ENCODE peak calls at places on chromosomes 6 and 20, in four cellular contexts. K, J, G and I are unnamed samples.

GRCh38 chr20:38633577-38634093 is 32.0 kb downstream of the ARHGAP40 start:
- DNase-seq in K (peak), J (no peak), G (peak), I (peak)

GRCh38 chr6:40755046-40755681 is 168.0 kb upstream of the LRFN2 start:
- DNase-seq in K (peak), J (no peak), G (no peak), I (no peak)

GRCh38 chr20:47125553-47126373 is 230.7 kb downstream of the ZMYND8 start:
- DNase-seq in J (no peak), G (no peak), K (no peak), I (no peak)

GRCh38 chr6:36848658-36849441 is 9.6 kb upstream of the CPNE5 start:
- DNase-seq in J (peak), G (peak), K (peak), I (no peak)

GRCh38 chr6:26044140-26045045 is 42.8 kb upstream of the HFE start:
- DNase-seq in G (peak), K (no peak), J (peak), I (no peak)

GRCh38 chr6:22605736-22606135 is 36.4 kb downstream of the HDGFL1 start:
- DNase-seq in J (no peak), K (no peak), G (no peak), I (no peak)

GRCh38 chr6:159941286-159942113 is 27.4 kb upstream of the IGF2R start:
- DNase-seq in G (no peak), J (no peak), K (peak), I (peak)

GRCh38 chr6:13765570-13765969 is 48.8 kb downstream of the MCUR1 start:
- DNase-seq in G (no peak), K (no peak), J (no peak), I (no peak)

GRCh38 chr20:4782373-4782772 is 60.7 kb downstream of the PRND start:
- DNase-seq in G (no peak), J (no peak), K (no peak), I (no peak)

GRCh38 chr6:38876470-38876869 is 161.4 kb downstream of the DNAH8 start:
- DNase-seq in K (no peak), G (peak), J (no peak), I (peak)

GRCh38 chr20:33162313-33162712 is 5.6 kb upstream of the BPIFA2 start:
- DNase-seq in J (no peak), K (no peak), G (no peak), I (no peak)

GRCh38 chr6:130853555-130854183 is 26.5 kb downstream of the SMLR1 start:
- DNase-seq in K (no peak), G (no peak), J (no peak), I (no peak)

GRCh38 chr6:87066449-87067288 is 28.2 kb downstream of the CGA start:
- DNase-seq in G (peak), K (peak), J (no peak), I (peak)

GRCh38 chr6:167238169-167238693 is 52.9 kb upstream of the UNC93A start:
- DNase-seq in J (no peak), K (no peak), G (no peak), I (no peak)

GRCh38 chr6:145026267-145026679 is 709.0 kb downstream of the EPM2A start:
- DNase-seq in J (no peak), K (no peak), G (no peak), I (no peak)

GRCh38 chr20:42204261-42204660 is 586.1 kb upstream of the CHD6 start:
- DNase-seq in G (no peak), K (no peak), J (no peak), I (no peak)

GRCh38 chr6:134714679-134715078 is 235.2 kb downstream of the ALDH8A1 start:
- DNase-seq in J (peak), G (no peak), K (peak), I (no peak)

GRCh38 chr6:47722178-47722577 is 23.8 kb downstream of the ADGRF4 start:
- DNase-seq in G (no peak), K (no peak), J (no peak), I (peak)

GRCh38 chr6:152094992-152095592 is 287.6 kb downstream of the ESR1 start:
- DNase-seq in G (peak), K (peak), J (no peak), I (no peak)

GRCh38 chr6:170512249-170512648 is 40.9 kb downstream of the PSMB1 start:
- DNase-seq in K (no peak), J (no peak), G (no peak), I (no peak)

GRCh38 chr6:159097256-159097655 is 52.5 kb upstream of the TAGAP start:
- DNase-seq in G (peak), K (no peak), J (no peak), I (no peak)

GRCh38 chr6:90249458-90249857 is 47.2 kb downstream of the BACH2 start:
- DNase-seq in K (no peak), G (no peak), J (no peak), I (no peak)

GRCh38 chr20:61884571-61885389 is 180.9 kb downstream of the TAF4 start:
- DNase-seq in J (peak), G (no peak), K (no peak), I (no peak)

GRCh38 chr20:6496874-6497273 is 270.6 kb upstream of the BMP2 start:
- DNase-seq in G (no peak), K (no peak), J (no peak), I (no peak)

GRCh38 chr6:158290659-158291058 is 21.6 kb upstream of the TULP4 start:
- DNase-seq in K (no peak), J (no peak), G (no peak), I (peak)

GRCh38 chr6:43095939-43096338 is 19.8 kb downstream of the PTK7 start:
- DNase-seq in G (no peak), K (no peak), J (no peak), I (peak)

GRCh38 chr6:55058682-55059081 is 115.6 kb upstream of the HCRTR2 start:
- DNase-seq in G (no peak), J (no peak), K (no peak), I (no peak)

GRCh38 chr6:34909484-34909883 is 20.4 kb downstream of the ANKS1A start:
- DNase-seq in J (no peak), K (no peak), G (no peak), I (no peak)

GRCh38 chr20:19170148-19170547 is 42.3 kb upstream of the SLC24A3 start:
- DNase-seq in J (no peak), G (no peak), K (no peak), I (no peak)

GRCh38 chr20:59589051-59589450 is 15.3 kb upstream of the PHACTR3 start:
- DNase-seq in G (no peak), K (no peak), J (no peak), I (no peak)

GRCh38 chr6:39416026-39416425 is 93.5 kb upstream of the KCNK16 start:
- DNase-seq in J (no peak), G (no peak), K (no peak), I (no peak)

GRCh38 chr6:83479389-83479788 is 32.9 kb upstream of the PRSS35 start:
- DNase-seq in J (no peak), G (no peak), K (no peak), I (no peak)

GRCh38 chr6:30075094-30075986 is at the start of gene RNF39:
- DNase-seq in G (peak), K (no peak), J (peak), I (peak)

GRCh38 chr6:49929340-49929739 is 34.6 kb downstream of the DEFB114 start:
- DNase-seq in K (no peak), G (no peak), J (no peak), I (no peak)

GRCh38 chr20:8161262-8162071 is 29.4 kb downstream of the PLCB1 start:
- DNase-seq in K (peak), G (no peak), J (no peak), I (no peak)

GRCh38 chr6:37987008-37987407 is 167.5 kb downstream of the ZFAND3 start:
- DNase-seq in J (no peak), G (no peak), K (peak), I (no peak)

GRCh38 chr6:52362443-52363221 is 681 bp downstream of the PAQR8 start:
- DNase-seq in J (peak), K (no peak), G (peak), I (peak)

GRCh38 chr6:47096233-47096887 is 54.2 kb upstream of the ADGRF1 start:
- DNase-seq in J (no peak), K (no peak), G (no peak), I (no peak)

GRCh38 chr6:143843689-143844405 is 709 bp downstream of the LTV1 start:
- DNase-seq in G (no peak), K (peak), J (no peak), I (peak)

DNA sequence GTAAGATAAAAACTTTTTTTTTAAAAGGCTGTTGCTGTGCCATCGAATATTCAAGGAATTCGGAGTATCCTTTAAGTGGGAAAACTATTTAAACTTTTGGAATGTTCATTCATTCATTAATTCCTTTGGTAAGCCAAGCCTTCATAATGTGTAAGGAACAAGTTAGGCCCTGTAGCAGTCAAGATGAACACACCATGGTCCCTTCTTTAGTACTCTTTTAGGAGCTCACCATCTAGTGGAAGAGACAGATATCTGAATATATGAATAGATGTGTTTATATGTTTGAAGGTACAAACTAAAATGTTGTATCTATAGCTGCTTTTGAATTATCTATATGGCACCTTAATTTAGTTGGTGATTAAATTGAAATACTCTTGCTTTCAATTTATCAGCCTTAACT is 5.8 kb downstream of the SPO11 start:
- DNase-seq in G (no peak), J (no peak), K (no peak), I (no peak)
- TF ChIP-seq CTCF in G (no peak), J (no peak), K (no peak), I (no peak)

GRCh38 chr6:111478064-111478476 is 4.9 kb downstream of the REV3L start:
- DNase-seq in J (no peak), K (peak), G (no peak), I (no peak)

GRCh38 chr6:111481836-111482235 is 1.2 kb downstream of the REV3L start:
- DNase-seq in G (peak), K (peak), J (no peak), I (no peak)

GRCh38 chr6:111480988-111481830 is 1.8 kb downstream of the REV3L start:
- DNase-seq in G (no peak), J (no peak), K (no peak), I (no peak)

GRCh38 chr6:111477481-111477938 is 5.5 kb downstream of the REV3L start:
- DNase-seq in G (no peak), K (no peak), J (no peak), I (peak)

DNA sequence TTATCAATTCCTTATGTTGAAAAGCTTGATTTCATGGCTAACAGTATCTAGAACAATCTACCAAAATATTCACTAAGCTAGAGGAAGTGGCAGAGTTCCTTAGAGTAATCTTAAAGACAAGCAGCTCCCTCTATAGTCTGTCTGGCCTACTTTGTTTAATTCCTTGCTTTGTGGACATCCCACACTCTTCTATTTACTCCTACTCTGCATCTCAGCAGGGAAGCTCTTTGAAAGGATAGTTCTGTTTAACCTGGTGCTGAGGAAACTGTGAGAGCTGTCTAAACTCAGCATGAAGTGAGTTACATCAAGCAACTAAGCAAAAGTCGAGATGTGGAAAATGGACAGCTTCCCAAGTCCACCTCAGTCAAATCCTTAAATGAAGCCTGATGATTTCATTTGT is 4.3 kb downstream of the REV3L start:
- DNase-seq in G (no peak), J (no peak), K (peak), I (peak)
- TF ChIP-seq CTCF in G (peak), J (peak), K (peak), I (peak)

GRCh38 chr20:25224941-25225340 is 22.9 kb upstream of the PYGB start:
- DNase-seq in K (no peak), J (peak), G (no peak), I (no peak)

GRCh38 chr20:25223765-25224720 is 23.8 kb upstream of the PYGB start:
- DNase-seq in J (peak), K (no peak), G (no peak), I (no peak)

GRCh38 chr20:25221592-25222460 is 26.1 kb upstream of the PYGB start:
- DNase-seq in G (no peak), K (no peak), J (peak), I (no peak)

GRCh38 chr20:25222461-25223178 is 25.3 kb upstream of the PYGB start:
- DNase-seq in G (no peak), K (no peak), J (peak), I (no peak)

DNA sequence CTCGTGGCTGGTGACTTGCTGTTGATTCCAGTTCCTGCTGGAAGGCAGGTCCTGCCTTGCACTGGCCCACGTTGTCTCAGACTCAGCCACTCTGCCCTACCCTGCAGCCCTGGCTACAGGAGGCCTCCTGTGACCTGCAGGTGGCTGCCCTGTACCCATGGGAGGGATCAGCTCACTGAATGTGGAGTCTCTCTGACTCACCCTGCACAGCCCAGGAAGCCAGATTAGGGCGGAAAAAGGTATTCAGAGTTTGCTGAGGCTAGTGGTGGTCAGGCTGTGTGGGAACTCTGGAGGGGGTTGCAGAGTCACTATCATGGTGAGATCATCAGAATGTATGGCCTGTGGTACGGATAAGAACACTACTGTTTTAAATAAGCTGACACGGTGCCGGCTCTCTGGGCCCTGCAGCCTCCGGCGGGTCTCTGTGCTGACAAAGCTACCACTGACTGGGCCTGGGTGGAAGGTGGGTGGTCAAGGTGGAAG is 24.7 kb upstream of the PYGB start:
- DNase-seq in K (peak), G (peak), J (peak), I (no peak)
- TF ChIP-seq CTCF in K (peak), G (peak), J (no peak), I (no peak)

GRCh38 chr6:116536216-116536621 is 9.3 kb downstream of the TRAPPC3L start:
- DNase-seq in G (peak), K (peak), J (no peak), I (peak)

GRCh38 chr6:116530436-116530835 is 15.0 kb downstream of the TRAPPC3L start:
- DNase-seq in K (no peak), G (no peak), J (no peak), I (no peak)

GRCh38 chr6:116535109-116535508 is 10.4 kb downstream of the TRAPPC3L start:
- DNase-seq in G (no peak), J (no peak), K (no peak), I (no peak)

GRCh38 chr6:116531675-116532570 is 13.6 kb downstream of the TRAPPC3L start:
- DNase-seq in K (peak), G (peak), J (peak), I (peak)

GRCh38 chr6:116533233-116533957 is 12.1 kb downstream of the TRAPPC3L start:
- DNase-seq in G (no peak), K (no peak), J (no peak), I (no peak)
- TF ChIP-seq CTCF in G (no peak), K (peak), J (no peak), I (no peak)

GRCh38 chr6:6217838-6218237 is 102.6 kb downstream of the F13A1 start:
- DNase-seq in K (no peak), G (no peak), J (no peak), I (no peak)
- TF ChIP-seq CTCF in K (no peak), G (no peak), J (no peak), I (no peak)

GRCh38 chr20:57385940-57386339 is 5.3 kb upstream of the RBM38 start:
- DNase-seq in J (no peak), K (no peak), G (no peak), I (no peak)
- TF ChIP-seq CTCF in J (no peak), K (no peak), G (no peak), I (no peak)

DNA sequence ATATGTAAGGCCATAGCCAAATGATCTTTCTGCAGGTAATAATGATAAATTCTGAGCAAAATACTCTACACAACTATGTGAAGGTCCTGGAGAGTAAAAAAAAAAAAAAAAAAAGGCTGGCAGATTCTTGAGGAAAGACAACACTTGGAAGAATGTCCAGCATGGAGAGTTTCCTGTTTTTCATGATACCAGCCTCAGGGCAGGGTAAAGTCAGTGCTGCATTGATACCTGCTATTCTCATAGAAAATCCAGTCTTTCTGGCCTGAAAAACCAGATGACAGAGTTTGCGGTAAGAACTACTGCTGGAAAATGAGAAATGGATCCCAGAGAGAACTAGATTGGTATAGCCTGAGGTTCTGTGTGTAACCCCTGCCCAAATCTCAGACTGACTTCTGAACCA is 89.1 kb downstream of the AFG1L start:
- DNase-seq in J (no peak), G (no peak), K (no peak), I (no peak)
- TF ChIP-seq CTCF in J (no peak), G (no peak), K (no peak), I (no peak)